ENCODE peak calls at places on chromosomes 6 and 20, in ten cellular contexts. K is HCT116, B is AG08395, F is H54, E is substantia nigra, J is ELF-1, H is NCI-H2029 treated with DMSO at 0.1 percent for 48 hours, N is breast epithelium, W is lower lobe of right lung, X is A549. D is an unnamed sample.

GRCh38 chr6:148446681-148447080 is 104.0 kb downstream of the SASH1 start:
- DNase-seq in K (no peak), B (no peak), F (no peak), E (no peak), J (no peak), H (no peak), N (no peak), W (no peak), X (no peak), D (no peak)

GRCh38 chr6:30915591-30915946 is 1.5 kb downstream of the VARS2 start:
- DNase-seq in K (peak), B (peak), F (peak), E (no peak), J (peak), H (peak), N (no peak), W (peak), X (peak), D (peak)

GRCh38 chr20:651713-652610 is 1.0 kb downstream of the SRXN1 start:
- DNase-seq in K (no peak), B (no peak), F (no peak), E (no peak), J (no peak), H (no peak), N (no peak), W (no peak), X (no peak), D (no peak)

GRCh38 chr6:125807293-125807692 is 16.5 kb downstream of the NCOA7 start:
- DNase-seq in K (no peak), B (no peak), F (no peak), E (no peak), J (no peak), H (no peak), N (no peak), W (no peak), X (no peak), D (no peak)

GRCh38 chr6:28368522-28368921 is 18.8 kb downstream of the ZKSCAN3 start:
- DNase-seq in K (no peak), B (no peak), F (no peak), E (no peak), J (no peak), H (no peak), N (no peak), W (no peak), X (no peak), D (no peak)

GRCh38 chr6:3603443-3604130 is 146.7 kb upstream of the SLC22A23 start:
- DNase-seq in K (no peak), B (no peak), F (no peak), E (no peak), J (no peak), H (no peak), N (no peak), W (no peak), X (no peak), D (no peak)

GRCh38 chr6:144675231-144675861 is 390.2 kb downstream of the UTRN start:
- DNase-seq in K (no peak), B (no peak), F (no peak), E (no peak), J (no peak), H (peak), N (peak), W (no peak), X (no peak), D (no peak)

GRCh38 chr6:86192123-86192522 is 549.4 kb upstream of the SYNCRIP start:
- DNase-seq in K (peak), B (no peak), F (peak), E (no peak), J (peak), H (no peak), N (no peak), W (no peak), X (no peak), D (no peak)

GRCh38 chr20:25059487-25059820 is 1.5 kb upstream of the ACSS1 start:
- DNase-seq in K (no peak), B (no peak), F (no peak), E (no peak), J (no peak), H (no peak), N (no peak), W (no peak), X (no peak), D (no peak)

GRCh38 chr20:49675368-49676151 is 38.1 kb downstream of the B4GALT5 start:
- DNase-seq in K (no peak), B (no peak), F (no peak), E (no peak), J (no peak), H (no peak), N (no peak), W (no peak), X (peak), D (no peak)

GRCh38 chr6:133705071-133705470 is 183.8 kb upstream of the TCF21 start:
- DNase-seq in K (no peak), B (peak), F (no peak), E (no peak), J (no peak), H (no peak), N (no peak), W (no peak), X (no peak), D (no peak)

GRCh38 chr6:156826290-156826955 is 49.2 kb downstream of the ARID1B start:
- DNase-seq in K (no peak), B (no peak), F (no peak), E (no peak), J (no peak), H (no peak), N (no peak), W (peak), X (no peak), D (no peak)

GRCh38 chr20:37435607-37436006 is 85.4 kb upstream of the NNAT start:
- DNase-seq in K (no peak), B (no peak), F (no peak), E (no peak), J (no peak), H (no peak), N (no peak), W (no peak), X (no peak), D (no peak)

GRCh38 chr20:49475979-49476378 is 6.5 kb downstream of the KCNB1 start:
- DNase-seq in K (no peak), B (no peak), F (no peak), E (no peak), J (peak), H (no peak), N (no peak), W (no peak), X (no peak), D (no peak)

GRCh38 chr20:51385941-51386530 is 156.5 kb downstream of the NFATC2 start:
- DNase-seq in K (peak), B (peak), F (peak), E (no peak), J (peak), H (no peak), N (no peak), W (no peak), X (peak), D (no peak)

GRCh38 chr6:19554356-19555225 is 282.6 kb upstream of the ID4 start:
- DNase-seq in K (no peak), B (no peak), F (no peak), E (peak), J (no peak), H (no peak), N (no peak), W (no peak), X (no peak), D (no peak)

GRCh38 chr6:139367810-139368321 is 6.6 kb downstream of the CITED2 start:
- DNase-seq in K (no peak), B (no peak), F (no peak), E (no peak), J (peak), H (no peak), N (no peak), W (no peak), X (no peak), D (no peak)

GRCh38 chr20:1908191-1908590 is 13.0 kb downstream of the SIRPA start:
- DNase-seq in K (no peak), B (no peak), F (no peak), E (no peak), J (no peak), H (no peak), N (no peak), W (no peak), X (no peak), D (no peak)

GRCh38 chr6:54020311-54020710 is 90.9 kb upstream of the MLIP start:
- DNase-seq in K (no peak), B (no peak), F (no peak), E (no peak), J (no peak), H (no peak), N (no peak), W (no peak), X (no peak), D (no peak)

GRCh38 chr6:5094327-5094726 is 9.2 kb downstream of the PPP1R3G start:
- DNase-seq in K (no peak), B (peak), F (peak), E (no peak), J (no peak), H (no peak), N (no peak), W (no peak), X (no peak), D (no peak)

GRCh38 chr6:72784581-72784980 is 162.7 kb downstream of the KCNQ5 start:
- DNase-seq in K (no peak), B (peak), F (no peak), E (no peak), J (peak), H (no peak), N (no peak), W (no peak), X (no peak), D (no peak)

GRCh38 chr6:40427196-40427595 is 160.0 kb downstream of the LRFN2 start:
- DNase-seq in K (no peak), B (no peak), F (no peak), E (no peak), J (no peak), H (no peak), N (peak), W (no peak), X (no peak), D (no peak)

GRCh38 chr6:26032387-26033131 is 54.7 kb upstream of the HFE start:
- DNase-seq in K (no peak), B (peak), F (no peak), E (no peak), J (peak), H (no peak), N (no peak), W (no peak), X (no peak), D (no peak)

GRCh38 chr6:12614468-12614867 is 102.1 kb upstream of the PHACTR1 start:
- DNase-seq in K (no peak), B (no peak), F (no peak), E (no peak), J (no peak), H (no peak), N (no peak), W (no peak), X (no peak), D (no peak)

GRCh38 chr6:109087661-109088264 is 6.9 kb downstream of the SESN1 start:
- DNase-seq in K (no peak), B (no peak), F (no peak), E (no peak), J (no peak), H (no peak), N (no peak), W (no peak), X (no peak), D (no peak)

GRCh38 chr6:34537922-34538550 is 18.1 kb downstream of the SPDEF start:
- DNase-seq in K (no peak), B (no peak), F (no peak), E (no peak), J (no peak), H (no peak), N (no peak), W (no peak), X (no peak), D (no peak)

GRCh38 chr20:41862023-41862422 is 243.8 kb upstream of the CHD6 start:
- DNase-seq in K (no peak), B (no peak), F (no peak), E (no peak), J (peak), H (no peak), N (no peak), W (no peak), X (no peak), D (no peak)

GRCh38 chr20:45925821-45926506 is 8.5 kb upstream of the PCIF1 start:
- DNase-seq in K (no peak), B (no peak), F (no peak), E (no peak), J (peak), H (no peak), N (no peak), W (no peak), X (no peak), D (no peak)

GRCh38 chr20:33443512-33444239 is at the start of gene SNTA1:
- DNase-seq in K (no peak), B (peak), F (peak), E (peak), J (peak), H (peak), N (peak), W (peak), X (peak), D (peak)

GRCh38 chr20:46631212-46631869 is 19.9 kb downstream of the SLC13A3 start:
- DNase-seq in K (no peak), B (no peak), F (no peak), E (no peak), J (peak), H (no peak), N (peak), W (peak), X (no peak), D (no peak)

GRCh38 chr6:150765457-150765764 is 100.1 kb upstream of the MTHFD1L start:
- DNase-seq in K (no peak), B (no peak), F (no peak), E (no peak), J (no peak), H (no peak), N (no peak), W (no peak), X (no peak), D (no peak)

GRCh38 chr6:122364084-122364483 is 35.4 kb upstream of the HSF2 start:
- DNase-seq in K (no peak), B (no peak), F (no peak), E (no peak), J (no peak), H (no peak), N (no peak), W (no peak), X (no peak), D (no peak)

GRCh38 chr20:13256606-13257005 is 35.5 kb downstream of the ISM1 start:
- DNase-seq in K (no peak), B (no peak), F (no peak), E (no peak), J (no peak), H (no peak), N (no peak), W (no peak), X (no peak), D (no peak)

GRCh38 chr6:10410214-10410873 is 4.5 kb downstream of the TFAP2A start:
- DNase-seq in K (no peak), B (no peak), F (no peak), E (no peak), J (no peak), H (no peak), N (no peak), W (no peak), X (no peak), D (no peak)

GRCh38 chr6:152353440-152353839 is 283.7 kb downstream of the SYNE1 start:
- DNase-seq in K (no peak), B (no peak), F (no peak), E (peak), J (no peak), H (no peak), N (no peak), W (no peak), X (no peak), D (peak)

GRCh38 chr6:88725111-88725711 is 238.2 kb downstream of the RNGTT start:
- DNase-seq in K (no peak), B (no peak), F (no peak), E (no peak), J (peak), H (no peak), N (no peak), W (no peak), X (no peak), D (no peak)

GRCh38 chr20:16028923-16029322 is 544.3 kb downstream of the KIF16B start:
- DNase-seq in K (no peak), B (no peak), F (no peak), E (no peak), J (no peak), H (no peak), N (no peak), W (no peak), X (no peak), D (no peak)